ENCODE peak calls at places on chromosome 14, in six cellular contexts. W is GM23338, N is left ventricle myocardium inferior, C is hepatocyte, R is pancreas, I is Peyer's patch. G is an unnamed sample.

GRCh38 chr14:50045039-50045711 is 71.2 kb downstream of the VCPKMT start:
- DNase-seq in N (peak; percentile 74), C (peak; percentile 73), W (no peak), I (peak; percentile 88), R (peak; percentile 72), G (peak; percentile 93)

GRCh38 chr14:101315802-101316296 is 245.4 kb upstream of the DIO3 start:
- DNase-seq in N (no peak), I (no peak), C (peak; percentile 83), R (peak; percentile 34), W (no peak), G (no peak)

GRCh38 chr14:25537846-25538455 is 488.0 kb upstream of the STXBP6 start:
- DNase-seq in W (peak; percentile 82), I (no peak), N (no peak), C (peak; percentile 68), R (peak; percentile 35), G (peak; percentile 52)

GRCh38 chr14:98144964-98145363 is 1127.0 kb downstream of the BCL11B start:
- DNase-seq in I (no peak), W (no peak), R (no peak), C (peak; percentile 28), N (no peak), G (no peak)

GRCh38 chr14:103738706-103739451 is 23.3 kb downstream of the ZFYVE21 start:
- DNase-seq in I (no peak), R (peak; percentile 7), C (no peak), W (no peak), N (no peak), G (no peak)

GRCh38 chr14:36067428-36068187 is 108.9 kb downstream of the PTCSC3 start:
- DNase-seq in R (no peak), C (no peak), N (no peak), I (no peak), W (no peak), G (no peak)

GRCh38 chr14:106848330-106849121 is 1322.1 kb downstream of the TMEM121 start:
- DNase-seq in R (peak; percentile 59), I (no peak), W (no peak), C (no peak), N (no peak), G (peak; percentile 57)

GRCh38 chr14:61196034-61196433 is 85.1 kb downstream of the TMEM30B start:
- DNase-seq in N (no peak), C (no peak), I (no peak), R (no peak), W (no peak), G (no peak)

GRCh38 chr14:79424462-79424861 is 786.8 kb downstream of the DIO2 start:
- DNase-seq in N (no peak), R (no peak), C (no peak), W (no peak), I (no peak), G (no peak)

GRCh38 chr14:26872930-26873470 is 275.2 kb upstream of the NOVA1 start:
- DNase-seq in C (no peak), W (no peak), N (no peak), R (no peak), I (no peak), G (no peak)

GRCh38 chr14:32055175-32055574 is 21.9 kb upstream of the ARHGAP5 start:
- DNase-seq in C (no peak), N (no peak), I (no peak), W (no peak), R (no peak), G (no peak)

GRCh38 chr14:55609681-55610080 is 29.7 kb downstream of the KTN1 start:
- DNase-seq in W (peak; percentile 56), C (no peak), N (no peak), I (no peak), R (no peak), G (no peak)

GRCh38 chr14:80587096-80587724 is 354.3 kb downstream of the CEP128 start:
- DNase-seq in W (peak; percentile 56), I (no peak), N (no peak), R (no peak), C (peak; percentile 28), G (no peak)

GRCh38 chr14:104395941-104396681 is 183.5 kb upstream of the C14orf180 start:
- DNase-seq in R (no peak), W (no peak), C (no peak), I (peak; percentile 33), N (no peak), G (peak; percentile 12)

GRCh38 chr14:95814363-95815225 is 62.0 kb upstream of the TUNAR start:
- DNase-seq in C (no peak), N (no peak), R (no peak), I (no peak), W (no peak), G (no peak)

GRCh38 chr14:49975799-49976198 is 82.9 kb downstream of the ARF6 start:
- DNase-seq in N (no peak), I (no peak), W (no peak), C (no peak), R (no peak), G (peak; percentile 76)

GRCh38 chr14:105168979-105169507 is 467 bp upstream of the JAG2 start:
- DNase-seq in N (no peak), W (peak; percentile 82), C (peak; percentile 40), R (peak; percentile 37), I (peak; percentile 63), G (no peak)

GRCh38 chr14:103927566-103927965 is 690 bp upstream of the TDRD9 start:
- DNase-seq in R (no peak), I (no peak), N (no peak), W (no peak), C (no peak), G (no peak)

GRCh38 chr14:97280526-97280925 is 483.3 kb downstream of the VRK1 start:
- DNase-seq in N (no peak), W (no peak), R (no peak), I (no peak), C (no peak), G (no peak)

GRCh38 chr14:47391105-47391504 is 284.3 kb downstream of the MDGA2 start:
- DNase-seq in N (no peak), R (no peak), W (no peak), I (no peak), C (no peak), G (no peak)

GRCh38 chr14:43014338-43014737 is 1407.7 kb downstream of the LRFN5 start:
- DNase-seq in I (no peak), R (no peak), C (no peak), W (no peak), N (no peak), G (no peak)

DNA sequence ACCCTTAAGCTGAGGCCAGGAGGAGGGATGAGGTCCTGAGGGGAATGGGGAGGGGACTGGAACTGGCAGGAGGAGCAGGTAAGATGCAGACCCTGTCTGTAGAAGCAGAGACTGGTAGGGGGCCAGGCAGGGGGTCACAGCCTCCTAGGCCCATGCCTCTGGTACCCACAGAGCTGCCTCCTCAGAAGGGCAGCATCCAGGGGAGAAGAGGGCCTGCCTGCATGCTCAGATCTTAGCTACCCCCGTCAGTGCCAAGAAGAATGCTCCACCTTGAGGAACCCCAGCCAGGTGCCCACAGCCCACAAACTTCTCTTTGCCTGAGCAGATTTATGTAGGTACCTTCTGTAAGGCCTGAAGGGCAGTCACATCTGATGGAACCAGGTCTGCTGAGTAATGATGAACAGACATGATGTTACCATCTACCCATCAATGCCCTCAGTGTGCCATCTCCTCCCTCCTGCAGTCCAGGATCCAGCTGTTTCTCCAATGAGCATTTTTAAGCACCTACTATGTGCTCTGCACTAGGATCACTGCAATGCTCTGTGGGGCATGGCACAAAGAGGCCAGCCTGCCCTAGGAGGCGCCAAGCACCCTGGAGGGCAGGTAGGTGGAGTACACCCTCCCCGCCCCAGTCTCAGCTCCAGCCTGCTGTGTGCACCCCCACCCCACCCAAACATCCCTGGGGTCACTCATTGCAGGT is 24.8 kb upstream of the ZFP36L1 start:
- DNase-seq in C (peak; percentile 3), R (no peak), N (no peak), I (no peak), W (no peak), G (no peak)
- H3K4me1 ChIP-seq in C (peaks cover 50% of the 10 kb centered on the region), R (peaks cover 27% of the 10 kb centered on the region), N (peaks cover 44% of the 10 kb centered on the region), I (peaks cover 39% of the 10 kb centered on the region), W (peaks cover 46% of the 10 kb centered on the region), G (peaks cover 10% of the 10 kb centered on the region)

GRCh38 chr14:82511399-82511798 is 977.7 kb upstream of the SEL1L start:
- DNase-seq in N (no peak), W (no peak), C (no peak), R (no peak), I (no peak), G (no peak)
- H3K27me3 ChIP-seq in N (no peaks in the 10 kb centered on the region), W (no peaks in the 10 kb centered on the region), C (no peaks in the 10 kb centered on the region), R (no peaks in the 10 kb centered on the region), I (no peaks in the 10 kb centered on the region), G (no peaks in the 10 kb centered on the region)

GRCh38 chr14:91154851-91155625 is 41.2 kb downstream of the DGLUCY start:
- DNase-seq in C (peak; percentile 74), I (peak; percentile 77), N (no peak), R (peak; percentile 62), W (no peak), G (peak; percentile 96)

GRCh38 chr14:91149462-91149861 is 35.6 kb downstream of the DGLUCY start:
- DNase-seq in W (no peak), I (no peak), C (peak; percentile 83), N (no peak), R (peak; percentile 68), G (peak; percentile 61)

GRCh38 chr14:91153360-91153759 is 39.5 kb downstream of the DGLUCY start:
- DNase-seq in W (no peak), I (no peak), R (no peak), C (no peak), N (no peak), G (peak; percentile 68)

GRCh38 chr14:91155626-91156089 is 41.8 kb downstream of the DGLUCY start:
- DNase-seq in W (no peak), C (no peak), N (no peak), R (no peak), I (no peak), G (peak; percentile 45)

DNA sequence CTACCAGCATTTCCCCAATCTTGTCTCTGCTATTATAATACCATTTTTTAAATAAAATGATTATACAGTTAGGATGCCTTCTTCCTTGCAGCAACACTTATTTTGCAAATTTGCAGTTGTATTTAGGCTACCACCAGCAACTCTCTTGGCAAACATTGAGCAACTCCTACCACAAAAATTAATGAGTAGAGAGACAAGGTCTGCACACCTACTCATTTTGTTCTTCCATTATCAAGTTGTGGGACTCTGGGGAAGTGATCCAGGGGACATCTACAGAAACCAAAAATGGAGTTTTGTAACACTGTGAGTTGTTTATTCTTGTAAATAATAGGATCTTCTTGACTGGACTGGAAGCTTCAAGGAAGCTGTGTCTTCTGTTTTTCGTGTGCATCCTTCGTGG is 38.6 kb downstream of the DGLUCY start:
- DNase-seq in I (no peak), W (no peak), R (no peak), C (no peak), N (no peak), G (no peak)
- H3K4me1 ChIP-seq in I (no peaks in the 10 kb centered on the region), W (no peaks in the 10 kb centered on the region), R (peaks cover 14% of the 10 kb centered on the region), C (peaks cover 27% of the 10 kb centered on the region), N (peaks cover 53% of the 10 kb centered on the region), G (peaks cover 18% of the 10 kb centered on the region)

DNA sequence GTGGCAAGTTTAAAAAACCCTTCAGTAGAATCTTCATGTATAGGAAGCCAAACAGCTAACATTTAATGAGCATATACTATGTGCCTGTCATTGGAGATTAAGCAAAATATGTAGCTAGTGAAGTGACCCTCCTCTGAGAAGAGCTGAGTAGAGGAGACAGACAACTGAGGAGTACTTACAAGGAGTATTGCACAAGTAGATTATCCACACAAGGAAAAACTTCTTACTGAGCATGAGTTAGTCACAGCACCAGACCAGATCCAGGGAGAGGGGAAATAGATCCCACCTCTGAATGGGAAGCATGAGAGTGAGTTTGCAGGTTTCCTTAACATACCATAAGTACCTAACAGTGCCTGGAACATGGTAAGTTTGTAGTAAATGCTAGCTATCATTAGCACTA is 33.0 kb downstream of the FRMD6 start:
- DNase-seq in W (no peak), N (no peak), R (no peak), I (no peak), C (no peak), G (no peak)
- H3K27me3 ChIP-seq in W (no peaks in the 10 kb centered on the region), N (no peaks in the 10 kb centered on the region), R (no peaks in the 10 kb centered on the region), I (no peaks in the 10 kb centered on the region), C (no peaks in the 10 kb centered on the region), G (no peaks in the 10 kb centered on the region)